ENCODE peak calls at places on chromosomes 5 and 9, in five cellular contexts. Q is thyroid gland, T is cardiac muscle cell, V is activated B cell treated with CpG ODN at 0.5 μM for 24 hours, B is HFF-Myc. D is an unnamed sample.

GRCh38 chr9:76464706-76465105 is 5.7 kb downstream of the GCNT1 start:
- DNase-seq in V (no peak), T (peak), B (no peak), Q (no peak), D (no peak)

GRCh38 chr9:89661956-89662717 is 57.3 kb downstream of the GADD45G start:
- DNase-seq in B (peak), T (peak), V (no peak), Q (peak), D (peak)

GRCh38 chr5:143213231-143213850 is 190.1 kb downstream of the NR3C1 start:
- DNase-seq in B (peak), V (no peak), T (peak), Q (no peak), D (no peak)

GRCh38 chr9:75957095-75957494 is 66.6 kb downstream of the PCSK5 start:
- DNase-seq in T (no peak), B (no peak), Q (no peak), V (no peak), D (no peak)

GRCh38 chr9:36214571-36214970 is 23.9 kb downstream of the CLTA start:
- DNase-seq in V (no peak), T (peak), Q (no peak), B (no peak), D (no peak)

GRCh38 chr5:148446591-148446990 is 62.8 kb downstream of the FBXO38 start:
- DNase-seq in Q (no peak), V (no peak), B (no peak), T (no peak), D (no peak)

GRCh38 chr5:176714067-176714466 is 66.8 kb downstream of the TSPAN17 start:
- DNase-seq in T (no peak), Q (no peak), B (no peak), V (no peak), D (no peak)

GRCh38 chr5:129768715-129769114 is 20.8 kb downstream of the MINAR2 start:
- DNase-seq in B (no peak), V (no peak), T (no peak), Q (no peak), D (no peak)

GRCh38 chr5:132003170-132003744 is 8.2 kb downstream of the ACSL6 start:
- DNase-seq in T (peak), V (no peak), B (no peak), Q (peak), D (no peak)

GRCh38 chr5:32419791-32420190 is 24.7 kb downstream of the ZFR start:
- DNase-seq in B (no peak), T (no peak), V (no peak), Q (no peak), D (no peak)

GRCh38 chr5:39628348-39628747 is 203.6 kb upstream of the DAB2 start:
- DNase-seq in V (no peak), Q (no peak), B (no peak), T (no peak), D (no peak)
- TF ChIP-seq CTCF in V (no peak), Q (no peak), B (no peak), T (no peak), D (no peak)

DNA sequence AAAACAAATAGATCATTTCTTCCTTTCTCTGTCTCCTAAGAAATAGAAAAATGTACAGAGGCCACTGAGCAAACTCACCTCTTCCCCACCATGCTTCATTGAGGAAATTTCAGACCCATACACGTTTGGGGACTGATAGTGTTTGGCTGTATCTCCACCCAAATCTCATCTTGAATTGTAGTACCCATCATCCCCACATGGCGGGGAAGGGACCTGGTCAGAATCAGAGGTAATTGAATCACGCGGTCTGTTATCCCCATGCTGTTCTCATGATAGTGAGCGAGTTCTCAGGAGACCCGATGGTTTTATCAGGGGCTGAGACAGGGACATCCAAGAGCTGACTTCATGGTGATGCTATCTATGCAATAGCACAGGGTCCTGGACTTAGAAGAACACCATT is 1655.8 kb downstream of the MAT2B start:
- DNase-seq in B (no peak), Q (no peak), V (no peak), T (no peak), D (no peak)
- TF ChIP-seq CTCF in B (peak), Q (no peak), V (no peak), T (no peak), D (peak)

GRCh38 chr9:92525306-92525705 is 10.5 kb downstream of the ECM2 start:
- DNase-seq in V (no peak), T (no peak), B (peak), Q (no peak), D (no peak)
- TF ChIP-seq CTCF in V (no peak), T (no peak), B (no peak), Q (no peak), D (no peak)

GRCh38 chr5:172623313-172623980 is 17.6 kb upstream of the NEURL1B start:
- DNase-seq in B (no peak), V (no peak), Q (no peak), T (no peak), D (no peak)

GRCh38 chr5:172624996-172625939 is 15.8 kb upstream of the NEURL1B start:
- DNase-seq in T (no peak), V (no peak), Q (no peak), B (no peak), D (no peak)

GRCh38 chr5:172624083-172624995 is 16.7 kb upstream of the NEURL1B start:
- DNase-seq in T (no peak), B (no peak), Q (no peak), V (no peak), D (no peak)

GRCh38 chr5:172620506-172620905 is 20.6 kb upstream of the NEURL1B start:
- DNase-seq in V (no peak), T (no peak), B (no peak), Q (no peak), D (no peak)

DNA sequence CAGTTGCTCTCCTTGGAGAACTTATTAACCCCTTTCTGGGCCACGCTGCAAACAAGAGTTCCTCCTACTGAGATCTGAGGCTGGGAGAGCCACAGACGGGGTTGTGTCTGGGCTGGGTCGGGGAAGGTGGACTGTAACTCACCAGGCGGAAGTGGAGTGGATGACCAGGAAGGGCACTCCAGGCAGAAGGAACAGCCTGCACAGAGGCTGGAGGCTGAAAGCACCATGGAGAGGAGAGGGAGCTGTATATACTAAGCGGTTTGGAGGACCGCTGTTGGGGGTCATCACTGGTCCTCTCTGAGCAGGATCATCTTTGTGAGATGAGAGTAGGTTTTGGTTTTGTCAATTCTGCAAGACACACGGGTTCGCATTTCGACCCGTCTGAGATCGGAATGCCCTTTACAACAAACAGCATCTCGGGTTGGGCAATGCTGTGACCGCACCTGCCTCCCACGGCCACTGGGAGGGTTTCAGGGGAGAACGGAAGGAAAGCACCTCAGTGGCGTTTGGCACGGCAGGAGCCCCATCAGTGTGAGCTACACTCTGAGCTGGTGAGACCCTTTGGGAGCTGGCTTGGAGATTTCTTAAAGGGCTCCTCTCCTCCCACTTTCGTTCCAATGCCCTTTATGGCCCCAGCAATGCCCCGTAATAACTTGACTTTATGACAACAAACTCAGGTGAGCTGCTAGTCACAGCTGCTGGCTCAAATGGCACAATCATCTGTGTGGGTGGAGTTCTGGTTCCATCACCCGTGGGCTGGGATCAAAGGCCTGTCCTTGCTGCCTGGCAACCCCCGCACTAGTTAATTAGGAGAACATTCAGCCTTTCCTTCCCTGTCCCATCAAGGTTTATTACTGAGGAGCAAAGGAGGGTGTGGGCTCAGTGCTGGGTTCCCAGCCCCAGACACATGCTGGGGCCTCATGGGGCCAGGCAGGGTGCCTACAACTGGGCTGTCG is 18.7 kb upstream of the NEURL1B start:
- DNase-seq in B (no peak), V (no peak), Q (no peak), T (no peak), D (no peak)
- TF ChIP-seq CTCF in B (no peak), V (no peak), Q (no peak), T (no peak), D (peak)

DNA sequence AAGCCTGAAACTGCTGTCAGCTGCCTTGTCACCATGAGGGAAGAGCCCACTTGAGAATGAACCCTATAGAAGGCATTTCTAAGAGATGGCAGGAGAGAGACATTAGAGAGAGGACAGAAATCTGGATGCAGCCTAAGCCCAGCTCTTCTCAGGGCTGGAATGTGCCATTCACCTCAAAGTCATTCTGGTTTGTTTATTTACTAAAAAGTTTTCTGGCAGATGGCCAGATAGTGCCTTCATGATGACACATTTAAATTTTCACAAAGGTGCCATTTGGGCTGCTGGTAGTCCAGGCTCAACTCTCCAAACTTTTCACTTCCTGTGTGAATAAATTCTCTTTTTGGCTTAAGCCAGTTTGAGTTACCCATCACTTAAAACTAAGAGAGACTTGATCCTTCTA is 144.6 kb upstream of the ZNF366 start:
- DNase-seq in Q (no peak), B (no peak), T (no peak), V (no peak), D (no peak)
- TF ChIP-seq CTCF in Q (no peak), B (no peak), T (no peak), V (no peak), D (no peak)

GRCh38 chr9:4796988-4797956 is 4.5 kb downstream of the RCL1 start:
- DNase-seq in T (peak), B (no peak), V (no peak), Q (peak), D (no peak)
- TF ChIP-seq CTCF in T (peak), B (peak), V (no peak), Q (peak), D (peak)

GRCh38 chr9:96382175-96382574 is 1.3 kb downstream of the SLC35D2 start:
- DNase-seq in B (no peak), V (no peak), Q (no peak), T (peak), D (no peak)

GRCh38 chr9:96376926-96377874 is 6.3 kb downstream of the SLC35D2 start:
- DNase-seq in Q (peak), B (no peak), V (no peak), T (peak), D (no peak)

GRCh38 chr9:96381696-96382095 is 1.8 kb downstream of the SLC35D2 start:
- DNase-seq in V (no peak), B (no peak), Q (peak), T (no peak), D (no peak)

GRCh38 chr9:96379461-96379860 is 4.0 kb downstream of the SLC35D2 start:
- DNase-seq in T (no peak), Q (no peak), B (no peak), V (no peak), D (no peak)

DNA sequence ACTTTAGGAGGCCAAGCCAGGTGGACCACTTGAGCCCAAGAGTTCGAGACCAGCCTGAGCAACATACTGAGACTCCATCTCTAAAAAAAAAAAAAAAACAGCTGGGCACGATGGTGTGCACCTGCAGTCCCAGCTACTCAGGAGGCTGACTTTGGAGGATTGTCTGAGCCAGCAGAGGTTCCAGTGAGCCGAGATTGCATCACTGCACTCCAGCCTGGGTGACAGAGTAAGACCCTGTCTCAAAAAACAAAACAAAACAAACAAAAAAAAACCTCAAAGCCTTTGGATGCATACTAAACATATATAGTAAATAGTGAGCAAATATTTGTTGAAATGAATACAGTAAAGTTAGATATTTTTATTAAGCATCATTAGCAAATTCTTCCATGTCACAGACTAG is 5.3 kb downstream of the SLC35D2 start:
- DNase-seq in Q (no peak), B (no peak), T (no peak), V (no peak), D (no peak)
- TF ChIP-seq CTCF in Q (no peak), B (no peak), T (no peak), V (no peak), D (no peak)

GRCh38 chr9:17739022-17739421 is 160.2 kb downstream of the SH3GL2 start:
- DNase-seq in V (no peak), B (no peak), Q (no peak), T (no peak), D (no peak)

GRCh38 chr9:17744786-17745185 is 165.9 kb downstream of the SH3GL2 start:
- DNase-seq in V (no peak), B (no peak), T (peak), Q (no peak), D (no peak)

GRCh38 chr9:17742065-17742464 is 163.2 kb downstream of the SH3GL2 start:
- DNase-seq in Q (no peak), V (no peak), B (no peak), T (no peak), D (no peak)
- TF ChIP-seq CTCF in Q (no peak), V (no peak), B (peak), T (no peak), D (peak)

D was measured in type B pancreatic cell.